ENCODE peak calls at places on chromosomes 12 and 14, in four cellular contexts. G is NCI-H345, M is fibroblast of lung, T is HCT116. R is an unnamed sample.

GRCh38 chr12:90024261-90024660 is 315.6 kb upstream of the ATP2B1 start:
- DNase-seq in G (no peak), M (peak), T (no peak), R (no peak)

GRCh38 chr12:123401753-123402683 is 18.1 kb downstream of the KMT5A start:
- DNase-seq in G (no peak), M (no peak), T (no peak), R (no peak)

GRCh38 chr14:80564051-80564450 is 352.7 kb upstream of the DIO2 start:
- DNase-seq in G (no peak), M (no peak), T (no peak), R (no peak)

GRCh38 chr12:70556179-70556869 is 80.9 kb downstream of the PTPRB start:
- DNase-seq in G (no peak), M (no peak), T (peak), R (no peak)

GRCh38 chr14:74403619-74404417 is 22.2 kb downstream of the SYNDIG1L start:
- DNase-seq in G (no peak), M (no peak), T (no peak), R (no peak)

GRCh38 chr12:32493282-32493681 is 93.9 kb downstream of the FGD4 start:
- DNase-seq in G (no peak), M (no peak), T (no peak), R (no peak)

GRCh38 chr12:104630230-104630670 is 173.5 kb downstream of the CHST11 start:
- DNase-seq in G (peak), M (no peak), T (no peak), R (peak)

GRCh38 chr14:75711134-75711795 is 50.2 kb downstream of the TTLL5 start:
- DNase-seq in G (no peak), M (peak), T (peak), R (peak)

GRCh38 chr12:108788911-108789310 is 57.6 kb upstream of the CORO1C start:
- DNase-seq in G (no peak), M (no peak), T (no peak), R (no peak)

GRCh38 chr12:57632369-57632897 is 568 bp downstream of the B4GALNT1 start:
- DNase-seq in G (peak), M (no peak), T (no peak), R (peak)

GRCh38 chr12:14774944-14775651 is 28.2 kb downstream of the WBP11 start:
- DNase-seq in G (no peak), M (peak), T (no peak), R (no peak)

GRCh38 chr12:132866251-132866828 is 21.1 kb downstream of the CHFR start:
- DNase-seq in G (no peak), M (peak), T (no peak), R (no peak)

GRCh38 chr14:95531473-95531872 is 3.4 kb upstream of the GLRX5 start:
- DNase-seq in G (no peak), M (peak), T (no peak), R (no peak)

GRCh38 chr12:10235761-10236631 is 23.3 kb downstream of the GABARAPL1 start:
- DNase-seq in G (peak), M (peak), T (peak), R (no peak)

GRCh38 chr14:65153101-65153500 is 50.8 kb upstream of the MAX start:
- DNase-seq in G (no peak), M (no peak), T (no peak), R (peak)

GRCh38 chr12:6345319-6346071 is 3.6 kb upstream of the TNFRSF1A start:
- DNase-seq in G (no peak), M (peak), T (peak), R (no peak)

GRCh38 chr12:103368167-103368566 is 127.6 kb downstream of the C12orf42 start:
- DNase-seq in G (no peak), M (no peak), T (no peak), R (no peak)

GRCh38 chr14:52121441-52121840 is 52.6 kb upstream of the NID2 start:
- DNase-seq in G (no peak), M (peak), T (no peak), R (no peak)

GRCh38 chr14:52081964-52082363 is 13.1 kb upstream of the NID2 start:
- DNase-seq in G (no peak), M (no peak), T (no peak), R (no peak)

GRCh38 chr14:59328410-59328809 is 136.8 kb downstream of the GPR135 start:
- DNase-seq in G (no peak), M (no peak), T (no peak), R (no peak)